ENCODE peak calls at places on chromosomes 16 and 17, in five cellular contexts. One of them, this sample, is unnamed.

GRCh38 chr16:22027633-22028032 is 19.7 kb downstream of the MOSMO start:
- DNase-seq in activated B cell treated with CpG ODN at 0.5 μM for 24 hours: no peak
- DNase-seq in epithelial cell of proximal tubule: no peak
- DNase-seq in PC-9: no peak
- DNase-seq in activated CD8-positive, alpha-beta T cell treated with anti-CD3 and anti-CD28 coated beads, Interleukin-2, amount 10 ng/mL, durations not matched to agents 7 days and 5 days: no peak
- DNase-seq in this sample: no peak

GRCh38 chr16:2035431-2036199 is 8.9 kb downstream of the NHERF2 start:
- DNase-seq in activated B cell treated with CpG ODN at 0.5 μM for 24 hours: no peak
- DNase-seq in epithelial cell of proximal tubule: no peak
- DNase-seq in PC-9: no peak
- DNase-seq in activated CD8-positive, alpha-beta T cell treated with anti-CD3 and anti-CD28 coated beads, Interleukin-2, amount 10 ng/mL, durations not matched to agents 7 days and 5 days: no peak
- DNase-seq in this sample: no peak

GRCh38 chr16:68612996-68613395 is 32.1 kb upstream of the CDH3 start:
- DNase-seq in activated B cell treated with CpG ODN at 0.5 μM for 24 hours: no peak
- DNase-seq in epithelial cell of proximal tubule: no peak
- DNase-seq in PC-9: no peak
- DNase-seq in activated CD8-positive, alpha-beta T cell treated with anti-CD3 and anti-CD28 coated beads, Interleukin-2, amount 10 ng/mL, durations not matched to agents 7 days and 5 days: no peak
- DNase-seq in this sample: no peak

GRCh38 chr16:4426021-4426684 is 485 bp downstream of the DNAJA3 start:
- DNase-seq in activated B cell treated with CpG ODN at 0.5 μM for 24 hours: no peak
- DNase-seq in epithelial cell of proximal tubule: no peak
- DNase-seq in PC-9: no peak
- DNase-seq in activated CD8-positive, alpha-beta T cell treated with anti-CD3 and anti-CD28 coated beads, Interleukin-2, amount 10 ng/mL, durations not matched to agents 7 days and 5 days: no peak
- DNase-seq in this sample: peak; percentile 19

GRCh38 chr16:50550035-50550434 is 1.8 kb downstream of the NKD1 start:
- DNase-seq in activated B cell treated with CpG ODN at 0.5 μM for 24 hours: no peak
- DNase-seq in epithelial cell of proximal tubule: no peak
- DNase-seq in PC-9: no peak
- DNase-seq in activated CD8-positive, alpha-beta T cell treated with anti-CD3 and anti-CD28 coated beads, Interleukin-2, amount 10 ng/mL, durations not matched to agents 7 days and 5 days: no peak
- DNase-seq in this sample: no peak

GRCh38 chr16:85627835-85628556 is 14.9 kb downstream of the GSE1 start:
- DNase-seq in activated B cell treated with CpG ODN at 0.5 μM for 24 hours: no peak
- DNase-seq in epithelial cell of proximal tubule: no peak
- DNase-seq in PC-9: no peak
- DNase-seq in activated CD8-positive, alpha-beta T cell treated with anti-CD3 and anti-CD28 coated beads, Interleukin-2, amount 10 ng/mL, durations not matched to agents 7 days and 5 days: no peak
- DNase-seq in this sample: no peak

GRCh38 chr16:20359997-20360396 is 7.5 kb upstream of the UMOD start:
- DNase-seq in activated B cell treated with CpG ODN at 0.5 μM for 24 hours: no peak
- DNase-seq in epithelial cell of proximal tubule: no peak
- DNase-seq in PC-9: no peak
- DNase-seq in activated CD8-positive, alpha-beta T cell treated with anti-CD3 and anti-CD28 coated beads, Interleukin-2, amount 10 ng/mL, durations not matched to agents 7 days and 5 days: no peak
- DNase-seq in this sample: no peak

GRCh38 chr16:30997887-30998711 is 12.3 kb downstream of the STX1B start:
- DNase-seq in activated B cell treated with CpG ODN at 0.5 μM for 24 hours: no peak
- DNase-seq in epithelial cell of proximal tubule: peak; percentile 69
- DNase-seq in PC-9: peak; percentile 86
- DNase-seq in activated CD8-positive, alpha-beta T cell treated with anti-CD3 and anti-CD28 coated beads, Interleukin-2, amount 10 ng/mL, durations not matched to agents 7 days and 5 days: no peak
- DNase-seq in this sample: peak; percentile 76

GRCh38 chr17:57874434-57875108 is 24.7 kb upstream of the MRPS23 start:
- DNase-seq in activated B cell treated with CpG ODN at 0.5 μM for 24 hours: no peak
- DNase-seq in epithelial cell of proximal tubule: no peak
- DNase-seq in PC-9: no peak
- DNase-seq in activated CD8-positive, alpha-beta T cell treated with anti-CD3 and anti-CD28 coated beads, Interleukin-2, amount 10 ng/mL, durations not matched to agents 7 days and 5 days: no peak
- DNase-seq in this sample: no peak

GRCh38 chr17:15048933-15049539 is 216.1 kb downstream of the PMP22 start:
- DNase-seq in activated B cell treated with CpG ODN at 0.5 μM for 24 hours: no peak
- DNase-seq in epithelial cell of proximal tubule: no peak
- DNase-seq in PC-9: no peak
- DNase-seq in activated CD8-positive, alpha-beta T cell treated with anti-CD3 and anti-CD28 coated beads, Interleukin-2, amount 10 ng/mL, durations not matched to agents 7 days and 5 days: no peak
- DNase-seq in this sample: no peak

GRCh38 chr16:72285728-72286127 is 113.8 kb upstream of the PMFBP1 start:
- DNase-seq in activated B cell treated with CpG ODN at 0.5 μM for 24 hours: no peak
- DNase-seq in epithelial cell of proximal tubule: no peak
- DNase-seq in PC-9: no peak
- DNase-seq in activated CD8-positive, alpha-beta T cell treated with anti-CD3 and anti-CD28 coated beads, Interleukin-2, amount 10 ng/mL, durations not matched to agents 7 days and 5 days: no peak
- DNase-seq in this sample: no peak

GRCh38 chr16:2056681-2057407 is 9.1 kb downstream of the TSC2 start:
- DNase-seq in activated B cell treated with CpG ODN at 0.5 μM for 24 hours: no peak
- DNase-seq in epithelial cell of proximal tubule: no peak
- DNase-seq in PC-9: no peak
- DNase-seq in activated CD8-positive, alpha-beta T cell treated with anti-CD3 and anti-CD28 coated beads, Interleukin-2, amount 10 ng/mL, durations not matched to agents 7 days and 5 days: no peak
- DNase-seq in this sample: no peak

GRCh38 chr17:18026408-18026776 is 12.6 kb downstream of the ATPAF2 start:
- DNase-seq in activated B cell treated with CpG ODN at 0.5 μM for 24 hours: no peak
- DNase-seq in epithelial cell of proximal tubule: no peak
- DNase-seq in PC-9: no peak
- DNase-seq in activated CD8-positive, alpha-beta T cell treated with anti-CD3 and anti-CD28 coated beads, Interleukin-2, amount 10 ng/mL, durations not matched to agents 7 days and 5 days: peak; percentile 57
- DNase-seq in this sample: peak; percentile 32

GRCh38 chr16:80552277-80552676 is 11.5 kb downstream of the DYNLRB2 start:
- DNase-seq in activated B cell treated with CpG ODN at 0.5 μM for 24 hours: no peak
- DNase-seq in epithelial cell of proximal tubule: no peak
- DNase-seq in PC-9: no peak
- DNase-seq in activated CD8-positive, alpha-beta T cell treated with anti-CD3 and anti-CD28 coated beads, Interleukin-2, amount 10 ng/mL, durations not matched to agents 7 days and 5 days: no peak
- DNase-seq in this sample: peak; percentile 37

GRCh38 chr16:89506791-89507191 is 1.4 kb upstream of the SPG7 start:
- DNase-seq in activated B cell treated with CpG ODN at 0.5 μM for 24 hours: no peak
- DNase-seq in epithelial cell of proximal tubule: no peak
- DNase-seq in PC-9: no peak
- DNase-seq in activated CD8-positive, alpha-beta T cell treated with anti-CD3 and anti-CD28 coated beads, Interleukin-2, amount 10 ng/mL, durations not matched to agents 7 days and 5 days: peak; percentile 57
- DNase-seq in this sample: no peak

GRCh38 chr16:75476817-75477216 is 12.3 kb upstream of the TMEM170A start:
- DNase-seq in activated B cell treated with CpG ODN at 0.5 μM for 24 hours: no peak
- DNase-seq in epithelial cell of proximal tubule: peak; percentile 56
- DNase-seq in PC-9: peak; percentile 50
- DNase-seq in activated CD8-positive, alpha-beta T cell treated with anti-CD3 and anti-CD28 coated beads, Interleukin-2, amount 10 ng/mL, durations not matched to agents 7 days and 5 days: no peak
- DNase-seq in this sample: no peak

GRCh38 chr16:23072769-23073549 is 76.3 kb downstream of the USP31 start:
- DNase-seq in activated B cell treated with CpG ODN at 0.5 μM for 24 hours: no peak
- DNase-seq in epithelial cell of proximal tubule: peak; percentile 12
- DNase-seq in PC-9: no peak
- DNase-seq in activated CD8-positive, alpha-beta T cell treated with anti-CD3 and anti-CD28 coated beads, Interleukin-2, amount 10 ng/mL, durations not matched to agents 7 days and 5 days: no peak
- DNase-seq in this sample: peak; percentile 62

GRCh38 chr17:55584055-55584685 is 72.9 kb upstream of the SMIM36 start:
- DNase-seq in activated B cell treated with CpG ODN at 0.5 μM for 24 hours: no peak
- DNase-seq in epithelial cell of proximal tubule: peak; percentile 29
- DNase-seq in PC-9: peak; percentile 88
- DNase-seq in activated CD8-positive, alpha-beta T cell treated with anti-CD3 and anti-CD28 coated beads, Interleukin-2, amount 10 ng/mL, durations not matched to agents 7 days and 5 days: no peak
- DNase-seq in this sample: peak; percentile 9

GRCh38 chr17:45756266-45756989 is 27.7 kb upstream of the CRHR1 start:
- DNase-seq in activated B cell treated with CpG ODN at 0.5 μM for 24 hours: no peak
- DNase-seq in epithelial cell of proximal tubule: no peak
- DNase-seq in PC-9: no peak
- DNase-seq in activated CD8-positive, alpha-beta T cell treated with anti-CD3 and anti-CD28 coated beads, Interleukin-2, amount 10 ng/mL, durations not matched to agents 7 days and 5 days: no peak
- DNase-seq in this sample: no peak

GRCh38 chr17:74935048-74935447 is 650 bp upstream of the OTOP3 start:
- DNase-seq in activated B cell treated with CpG ODN at 0.5 μM for 24 hours: no peak
- DNase-seq in epithelial cell of proximal tubule: no peak
- DNase-seq in PC-9: no peak
- DNase-seq in activated CD8-positive, alpha-beta T cell treated with anti-CD3 and anti-CD28 coated beads, Interleukin-2, amount 10 ng/mL, durations not matched to agents 7 days and 5 days: no peak
- DNase-seq in this sample: no peak

GRCh38 chr17:10197362-10197720 is 1.1 kb downstream of the GAS7 start:
- DNase-seq in activated B cell treated with CpG ODN at 0.5 μM for 24 hours: no peak
- DNase-seq in epithelial cell of proximal tubule: no peak
- DNase-seq in PC-9: no peak
- DNase-seq in activated CD8-positive, alpha-beta T cell treated with anti-CD3 and anti-CD28 coated beads, Interleukin-2, amount 10 ng/mL, durations not matched to agents 7 days and 5 days: no peak
- DNase-seq in this sample: no peak

GRCh38 chr17:57823469-57824401 is 26.1 kb downstream of the MRPS23 start:
- DNase-seq in activated B cell treated with CpG ODN at 0.5 μM for 24 hours: no peak
- DNase-seq in epithelial cell of proximal tubule: no peak
- DNase-seq in PC-9: no peak
- DNase-seq in activated CD8-positive, alpha-beta T cell treated with anti-CD3 and anti-CD28 coated beads, Interleukin-2, amount 10 ng/mL, durations not matched to agents 7 days and 5 days: no peak
- DNase-seq in this sample: no peak

GRCh38 chr17:66383353-66383752 is 80.9 kb downstream of the PRKCA start:
- DNase-seq in activated B cell treated with CpG ODN at 0.5 μM for 24 hours: no peak
- DNase-seq in epithelial cell of proximal tubule: no peak
- DNase-seq in PC-9: no peak
- DNase-seq in activated CD8-positive, alpha-beta T cell treated with anti-CD3 and anti-CD28 coated beads, Interleukin-2, amount 10 ng/mL, durations not matched to agents 7 days and 5 days: no peak
- DNase-seq in this sample: no peak

GRCh38 chr17:44921122-44921882 is 6.0 kb upstream of the GFAP start:
- DNase-seq in activated B cell treated with CpG ODN at 0.5 μM for 24 hours: no peak
- DNase-seq in epithelial cell of proximal tubule: no peak
- DNase-seq in PC-9: no peak
- DNase-seq in activated CD8-positive, alpha-beta T cell treated with anti-CD3 and anti-CD28 coated beads, Interleukin-2, amount 10 ng/mL, durations not matched to agents 7 days and 5 days: no peak
- DNase-seq in this sample: no peak

GRCh38 chr16:25340973-25341372 is 83.3 kb upstream of the ZKSCAN2 start:
- DNase-seq in activated B cell treated with CpG ODN at 0.5 μM for 24 hours: no peak
- DNase-seq in epithelial cell of proximal tubule: no peak
- DNase-seq in PC-9: no peak
- DNase-seq in activated CD8-positive, alpha-beta T cell treated with anti-CD3 and anti-CD28 coated beads, Interleukin-2, amount 10 ng/mL, durations not matched to agents 7 days and 5 days: no peak
- DNase-seq in this sample: no peak

GRCh38 chr17:45013021-45013997 is 38.1 kb downstream of the DCAKD start:
- DNase-seq in activated B cell treated with CpG ODN at 0.5 μM for 24 hours: no peak
- DNase-seq in epithelial cell of proximal tubule: no peak
- DNase-seq in PC-9: no peak
- DNase-seq in activated CD8-positive, alpha-beta T cell treated with anti-CD3 and anti-CD28 coated beads, Interleukin-2, amount 10 ng/mL, durations not matched to agents 7 days and 5 days: no peak
- DNase-seq in this sample: no peak

GRCh38 chr16:85589688-85590505 is 23.2 kb upstream of the GSE1 start:
- DNase-seq in activated B cell treated with CpG ODN at 0.5 μM for 24 hours: no peak
- DNase-seq in epithelial cell of proximal tubule: no peak
- DNase-seq in PC-9: no peak
- DNase-seq in activated CD8-positive, alpha-beta T cell treated with anti-CD3 and anti-CD28 coated beads, Interleukin-2, amount 10 ng/mL, durations not matched to agents 7 days and 5 days: no peak
- DNase-seq in this sample: no peak

GRCh38 chr17:49963626-49964538 is 5.1 kb upstream of the DLX4 start:
- DNase-seq in activated B cell treated with CpG ODN at 0.5 μM for 24 hours: no peak
- DNase-seq in epithelial cell of proximal tubule: no peak
- DNase-seq in PC-9: no peak
- DNase-seq in activated CD8-positive, alpha-beta T cell treated with anti-CD3 and anti-CD28 coated beads, Interleukin-2, amount 10 ng/mL, durations not matched to agents 7 days and 5 days: no peak
- DNase-seq in this sample: peak; percentile 59

GRCh38 chr17:20925091-20925490 is 117.7 kb downstream of the USP22 start:
- DNase-seq in activated B cell treated with CpG ODN at 0.5 μM for 24 hours: no peak
- DNase-seq in epithelial cell of proximal tubule: no peak
- DNase-seq in PC-9: no peak
- DNase-seq in activated CD8-positive, alpha-beta T cell treated with anti-CD3 and anti-CD28 coated beads, Interleukin-2, amount 10 ng/mL, durations not matched to agents 7 days and 5 days: no peak
- DNase-seq in this sample: no peak

GRCh38 chr16:976389-976931 is 5.1 kb upstream of the SOX8 start:
- DNase-seq in activated B cell treated with CpG ODN at 0.5 μM for 24 hours: no peak
- DNase-seq in epithelial cell of proximal tubule: no peak
- DNase-seq in PC-9: no peak
- DNase-seq in activated CD8-positive, alpha-beta T cell treated with anti-CD3 and anti-CD28 coated beads, Interleukin-2, amount 10 ng/mL, durations not matched to agents 7 days and 5 days: peak; percentile 38
- DNase-seq in this sample: no peak

GRCh38 chr16:3182608-3183444 is 5.2 kb upstream of the OR1F1 start:
- DNase-seq in activated B cell treated with CpG ODN at 0.5 μM for 24 hours: no peak
- DNase-seq in epithelial cell of proximal tubule: no peak
- DNase-seq in PC-9: no peak
- DNase-seq in activated CD8-positive, alpha-beta T cell treated with anti-CD3 and anti-CD28 coated beads, Interleukin-2, amount 10 ng/mL, durations not matched to agents 7 days and 5 days: peak; percentile 66
- DNase-seq in this sample: no peak

GRCh38 chr17:48444531-48445247 is 14.7 kb upstream of the SKAP1 start:
- DNase-seq in activated B cell treated with CpG ODN at 0.5 μM for 24 hours: no peak
- DNase-seq in epithelial cell of proximal tubule: no peak
- DNase-seq in PC-9: no peak
- DNase-seq in activated CD8-positive, alpha-beta T cell treated with anti-CD3 and anti-CD28 coated beads, Interleukin-2, amount 10 ng/mL, durations not matched to agents 7 days and 5 days: peak; percentile 79
- DNase-seq in this sample: no peak

GRCh38 chr16:30609002-30609927 is 924 bp downstream of the ZNF689 start:
- DNase-seq in activated B cell treated with CpG ODN at 0.5 μM for 24 hours: no peak
- DNase-seq in epithelial cell of proximal tubule: no peak
- DNase-seq in PC-9: no peak
- DNase-seq in activated CD8-positive, alpha-beta T cell treated with anti-CD3 and anti-CD28 coated beads, Interleukin-2, amount 10 ng/mL, durations not matched to agents 7 days and 5 days: peak; percentile 53
- DNase-seq in this sample: peak; percentile 7

GRCh38 chr17:38402897-38403296 is 25.4 kb upstream of the ARHGAP23 start:
- DNase-seq in activated B cell treated with CpG ODN at 0.5 μM for 24 hours: no peak
- DNase-seq in epithelial cell of proximal tubule: no peak
- DNase-seq in PC-9: no peak
- DNase-seq in activated CD8-positive, alpha-beta T cell treated with anti-CD3 and anti-CD28 coated beads, Interleukin-2, amount 10 ng/mL, durations not matched to agents 7 days and 5 days: no peak
- DNase-seq in this sample: no peak

GRCh38 chr16:10982430-10983174 is 38.2 kb downstream of the CLEC16A start:
- DNase-seq in activated B cell treated with CpG ODN at 0.5 μM for 24 hours: no peak
- DNase-seq in epithelial cell of proximal tubule: no peak
- DNase-seq in PC-9: no peak
- DNase-seq in activated CD8-positive, alpha-beta T cell treated with anti-CD3 and anti-CD28 coated beads, Interleukin-2, amount 10 ng/mL, durations not matched to agents 7 days and 5 days: no peak
- DNase-seq in this sample: no peak

GRCh38 chr16:84724619-84725307 is 25.0 kb downstream of the USP10 start:
- DNase-seq in activated B cell treated with CpG ODN at 0.5 μM for 24 hours: no peak
- DNase-seq in epithelial cell of proximal tubule: no peak
- DNase-seq in PC-9: no peak
- DNase-seq in activated CD8-positive, alpha-beta T cell treated with anti-CD3 and anti-CD28 coated beads, Interleukin-2, amount 10 ng/mL, durations not matched to agents 7 days and 5 days: peak; percentile 33
- DNase-seq in this sample: no peak

GRCh38 chr16:75810998-75811634 is 84.8 kb upstream of the CPHXL start:
- DNase-seq in activated B cell treated with CpG ODN at 0.5 μM for 24 hours: no peak
- DNase-seq in epithelial cell of proximal tubule: no peak
- DNase-seq in PC-9: no peak
- DNase-seq in activated CD8-positive, alpha-beta T cell treated with anti-CD3 and anti-CD28 coated beads, Interleukin-2, amount 10 ng/mL, durations not matched to agents 7 days and 5 days: no peak
- DNase-seq in this sample: no peak

GRCh38 chr17:31533546-31534155 is 142.2 kb downstream of the RAB11FIP4 start:
- DNase-seq in activated B cell treated with CpG ODN at 0.5 μM for 24 hours: no peak
- DNase-seq in epithelial cell of proximal tubule: peak; percentile 39
- DNase-seq in PC-9: no peak
- DNase-seq in activated CD8-positive, alpha-beta T cell treated with anti-CD3 and anti-CD28 coated beads, Interleukin-2, amount 10 ng/mL, durations not matched to agents 7 days and 5 days: no peak
- DNase-seq in this sample: peak; percentile 86